ENCODE peak calls at places on chromosomes 5 and 9, in nine cellular contexts. J is PC-3, X is HEK293T, W is EL, Y is LoVo, O is posterior vena cava, F is SK-N-MC, M is GM19239, R is cardiac muscle cell. T is an unnamed sample.

GRCh38 chr5:158414780-158415179 is 555.8 kb upstream of the CLINT1 start:
- DNase-seq in R (no peak), W (peak), X (no peak), O (no peak), Y (no peak), F (no peak), M (no peak), J (peak), T (peak)

GRCh38 chr9:98040212-98040611 is 16.3 kb upstream of the NANS start:
- DNase-seq in M (no peak), J (no peak), X (no peak), O (no peak), R (no peak), F (no peak), W (no peak), Y (no peak), T (no peak)

GRCh38 chr9:35397923-35398322 is 92.0 kb upstream of the RUSC2 start:
- DNase-seq in X (no peak), R (no peak), F (no peak), O (no peak), Y (no peak), J (no peak), W (no peak), M (no peak), T (no peak)

GRCh38 chr9:90965141-90965910 is 163.7 kb downstream of the SYK start:
- DNase-seq in R (no peak), J (no peak), F (no peak), O (no peak), W (no peak), Y (no peak), X (no peak), M (no peak), T (no peak)

GRCh38 chr5:139404484-139404840 is 573 bp upstream of the SPATA24 start:
- DNase-seq in O (peak), F (no peak), J (no peak), Y (no peak), W (no peak), R (no peak), M (no peak), X (no peak), T (no peak)

GRCh38 chr5:1017691-1018455 is 9.3 kb downstream of the NKD2 start:
- DNase-seq in W (no peak), R (no peak), F (no peak), X (no peak), J (no peak), Y (no peak), O (no peak), M (no peak), T (no peak)

GRCh38 chr5:140828402-140828737 is 610 bp downstream of the PCDHA6 start:
- DNase-seq in J (no peak), X (no peak), Y (no peak), R (peak), F (no peak), O (no peak), W (no peak), M (no peak), T (peak)

GRCh38 chr5:139019880-139020279 is 144.7 kb upstream of the LRRTM2 start:
- DNase-seq in J (no peak), F (no peak), Y (no peak), O (no peak), W (no peak), R (peak), M (no peak), X (no peak), T (no peak)

GRCh38 chr9:36597412-36598178 is 24.9 kb downstream of the MELK start:
- DNase-seq in Y (peak), R (peak), O (no peak), M (peak), X (peak), F (no peak), J (peak), W (peak), T (peak)

GRCh38 chr5:62627121-62627520 is 48.5 kb downstream of the LRRC70 start:
- DNase-seq in M (no peak), Y (no peak), W (no peak), J (no peak), R (no peak), F (no peak), O (no peak), X (no peak), T (no peak)